ENCODE peak calls at places on chromosomes 7 and 10, in eight cellular contexts. K is PC-3, O is SK-N-SH, G is GM23338, C is HCT116, T is hepatocyte, Q is PC-9, N is MM.1S. M is an unnamed sample.

GRCh38 chr7:102165136-102165535 is 121.5 kb upstream of the SH2B2 start:
- DNase-seq in T (no peak), C (no peak), N (no peak), K (no peak), Q (no peak), O (no peak), G (no peak), M (no peak)

GRCh38 chr10:124225468-124226270 is 132.3 kb upstream of the CHST15 start:
- DNase-seq in G (no peak), Q (no peak), N (peak; percentile 35), O (no peak), T (no peak), K (no peak), C (no peak), M (peak; percentile 71)

GRCh38 chr7:146366938-146367337 is 250.3 kb downstream of the CNTNAP2 start:
- DNase-seq in T (no peak), G (no peak), C (no peak), Q (no peak), O (no peak), K (peak; percentile 70), N (no peak), M (no peak)

GRCh38 chr7:3266240-3266639 is 34.8 kb upstream of the SDK1 start:
- DNase-seq in Q (no peak), T (no peak), G (no peak), K (no peak), O (no peak), C (no peak), N (no peak), M (no peak)

GRCh38 chr10:22481687-22482539 is 136.6 kb downstream of the SPAG6 start:
- DNase-seq in O (no peak), N (no peak), C (no peak), G (peak; percentile 10), Q (no peak), T (no peak), K (peak; percentile 58), M (no peak)

GRCh38 chr10:3192856-3193635 is 20.5 kb upstream of the PITRM1 start:
- DNase-seq in Q (no peak), N (peak; percentile 55), G (peak; percentile 70), C (peak; percentile 34), K (peak; percentile 64), O (peak; percentile 70), T (peak; percentile 73), M (peak; percentile 53)

GRCh38 chr7:112789453-112789823 is 755 bp downstream of the TMEM168 start:
- DNase-seq in O (no peak), T (no peak), C (no peak), N (no peak), G (no peak), Q (no peak), K (no peak), M (no peak)

GRCh38 chr10:130179640-130180039 is 43.4 kb downstream of the GLRX3 start:
- DNase-seq in N (peak; percentile 68), C (peak; percentile 24), T (peak; percentile 71), Q (no peak), O (peak; percentile 47), K (peak; percentile 51), G (peak; percentile 90), M (peak; percentile 61)

GRCh38 chr10:4243651-4244050 is 458.6 kb upstream of the KLF6 start:
- DNase-seq in G (no peak), K (peak; percentile 83), C (peak; percentile 61), Q (peak; percentile 82), O (no peak), T (peak; percentile 49), N (no peak), M (no peak)

GRCh38 chr7:4683043-4683883 is 1.2 kb downstream of the FOXK1 start:
- DNase-seq in C (no peak), K (no peak), O (peak; percentile 62), G (no peak), T (no peak), N (no peak), Q (no peak), M (no peak)

GRCh38 chr7:28484276-28484675 is 72.0 kb downstream of the CREB5 start:
- DNase-seq in N (no peak), O (no peak), C (no peak), T (no peak), K (no peak), Q (no peak), G (no peak), M (no peak)

GRCh38 chr10:87552248-87552914 is 47.7 kb downstream of the MINPP1 start:
- DNase-seq in K (no peak), G (no peak), Q (no peak), C (no peak), T (no peak), N (no peak), O (no peak), M (no peak)

GRCh38 chr7:34322841-34323240 is 335.2 kb upstream of the NPSR1 start:
- DNase-seq in Q (no peak), C (no peak), T (no peak), K (no peak), O (no peak), N (peak; percentile 84), G (no peak), M (no peak)

GRCh38 chr7:34320412-34320811 is 337.6 kb upstream of the NPSR1 start:
- DNase-seq in C (no peak), O (no peak), N (no peak), T (peak; percentile 13), G (no peak), K (no peak), Q (no peak), M (no peak)

GRCh38 chr7:34317039-34317438 is 341.0 kb upstream of the NPSR1 start:
- DNase-seq in Q (no peak), T (peak; percentile 10), G (no peak), K (no peak), N (no peak), C (no peak), O (no peak), M (no peak)

GRCh38 chr7:34320926-34321609 is 336.9 kb upstream of the NPSR1 start:
- DNase-seq in K (peak; percentile 74), G (peak; percentile 90), N (peak; percentile 69), C (peak; percentile 54), T (peak; percentile 82), O (peak; percentile 78), Q (peak; percentile 71), M (peak; percentile 53)
- TF ChIP-seq CTCF in K (peak; percentile 94), G (peak; percentile 98), N (peak; percentile 96), C (peak; percentile 75), T (peak; percentile 97), O (peak; percentile 100), Q (peak; percentile 98), M (peak; percentile 93)

GRCh38 chr10:111203615-111204014 is 126.8 kb downstream of the ADRA2A start:
- DNase-seq in N (no peak), C (no peak), O (no peak), Q (no peak), K (no peak), T (no peak), G (no peak), M (no peak)

GRCh38 chr10:111207525-111207924 is 130.7 kb downstream of the ADRA2A start:
- DNase-seq in G (peak; percentile 28), Q (no peak), K (no peak), N (no peak), T (no peak), C (no peak), O (peak; percentile 5), M (peak; percentile 38)

GRCh38 chr10:111208951-111209350 is 132.1 kb downstream of the ADRA2A start:
- DNase-seq in O (no peak), N (no peak), Q (no peak), C (no peak), K (no peak), T (no peak), G (no peak), M (no peak)

GRCh38 chr10:111206521-111206920 is 129.7 kb downstream of the ADRA2A start:
- DNase-seq in C (no peak), G (no peak), K (no peak), O (no peak), Q (no peak), T (no peak), N (no peak), M (no peak)

GRCh38 chr10:111204880-111205279 is 128.1 kb downstream of the ADRA2A start:
- DNase-seq in T (no peak), O (no peak), N (no peak), C (no peak), G (no peak), Q (no peak), K (no peak), M (no peak)
- H3K9me2 ChIP-seq in T (no peaks in the 10 kb centered on the region), O (no peaks in the 10 kb centered on the region), N (no peaks in the 10 kb centered on the region), C (no peaks in the 10 kb centered on the region), G (no peaks in the 10 kb centered on the region), Q (no peaks in the 10 kb centered on the region), K (no peaks in the 10 kb centered on the region), M (no peaks in the 10 kb centered on the region)

DNA sequence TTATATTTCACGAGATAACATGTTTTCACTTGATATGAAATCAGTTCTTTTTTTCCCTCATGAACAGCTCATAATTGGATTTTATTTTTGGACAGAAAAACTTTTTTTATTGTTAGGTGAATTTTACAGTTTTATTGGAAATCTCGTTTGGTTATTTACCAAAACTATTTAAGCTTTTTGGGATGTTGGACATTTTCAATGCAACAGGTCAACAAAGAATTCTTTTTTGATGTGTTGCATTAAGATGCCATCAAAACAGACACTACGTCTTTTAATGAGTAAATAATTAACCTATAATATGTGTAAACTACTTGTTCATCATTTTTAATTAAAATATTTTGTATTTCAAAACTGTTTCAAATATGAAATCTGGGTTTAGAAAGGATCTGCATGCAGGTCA is 5.3 kb downstream of the KMT2E start:
- DNase-seq in G (no peak), N (no peak), T (no peak), Q (no peak), O (no peak), C (no peak), K (no peak), M (no peak)
- H3K4me2 ChIP-seq in G (no peak overlapping the region), N (no peak overlapping the region), T (peak overlapping the region; percentile 79), Q (peak overlapping the region; percentile 55), O (no peak overlapping the region), C (no peak overlapping the region), K (no peak overlapping the region), M (peak overlapping the region; percentile 91)

GRCh38 chr10:11144626-11145497 is 127.2 kb downstream of the CELF2 start:
- DNase-seq in O (no peak), K (no peak), G (peak; percentile 55), T (no peak), C (no peak), N (peak; percentile 61), Q (no peak), M (no peak)

GRCh38 chr10:11140963-11141362 is 123.3 kb downstream of the CELF2 start:
- DNase-seq in T (no peak), Q (no peak), G (no peak), N (no peak), K (no peak), C (no peak), O (no peak), M (no peak)

GRCh38 chr10:11143240-11143639 is 125.6 kb downstream of the CELF2 start:
- DNase-seq in O (no peak), T (no peak), G (no peak), Q (no peak), C (no peak), N (no peak), K (no peak), M (no peak)

GRCh38 chr10:11141571-11142091 is 124.0 kb downstream of the CELF2 start:
- DNase-seq in C (no peak), O (no peak), K (no peak), Q (no peak), T (peak; percentile 79), G (no peak), N (no peak), M (no peak)

DNA sequence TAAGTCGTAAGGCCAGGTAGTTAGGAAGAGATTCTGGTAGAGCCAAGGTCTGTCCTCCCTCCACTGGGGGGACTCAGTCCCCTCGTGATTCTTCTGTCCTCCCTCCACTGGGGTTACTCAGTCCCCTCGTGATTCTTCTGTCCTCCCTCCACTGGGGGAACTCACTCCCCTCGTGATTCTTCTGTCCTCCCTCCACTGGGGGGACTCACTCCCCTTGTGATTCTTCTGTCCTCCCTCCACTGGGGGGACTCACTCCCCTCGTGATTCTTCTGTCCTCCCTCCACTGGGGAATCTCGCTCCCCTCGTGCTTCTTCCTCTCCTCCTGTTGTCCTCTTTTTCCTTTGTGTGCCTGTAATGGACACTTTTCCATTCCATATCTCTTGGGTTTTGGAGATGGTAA is 125.1 kb downstream of the CELF2 start:
- DNase-seq in K (no peak), G (no peak), Q (no peak), C (no peak), O (no peak), T (no peak), N (no peak), M (peak; percentile 33)
- TF ChIP-seq CTCF in K (no peak), G (peak; percentile 11), Q (no peak), C (no peak), O (no peak), T (no peak), N (no peak), M (peak; percentile 52)

M was measured in OCI-LY7.